ENCODE peak calls at places on chromosomes 11 and 22, in four cellular contexts. One of them, this sample, is unnamed.

GRCh38 chr11:87137711-87138110 is 100.0 kb downstream of the TMEM135 start:
- DNase-seq in renal cortical epithelial cell: no peak
- DNase-seq in NCI-H460: no peak
- DNase-seq in C1 segment of cervical spinal cord: no peak
- DNase-seq in this sample: no peak

GRCh38 chr11:15852179-15852578 is 504.2 kb downstream of the SOX6 start:
- DNase-seq in renal cortical epithelial cell: peak
- DNase-seq in NCI-H460: peak
- DNase-seq in C1 segment of cervical spinal cord: no peak
- DNase-seq in this sample: peak

GRCh38 chr22:24137595-24137994 is 43.7 kb upstream of the SUSD2 start:
- DNase-seq in NCI-H460: no peak
- DNase-seq in renal cortical epithelial cell: peak
- DNase-seq in C1 segment of cervical spinal cord: no peak
- DNase-seq in this sample: no peak

GRCh38 chr11:16346975-16347374 is 9.4 kb downstream of the SOX6 start:
- DNase-seq in C1 segment of cervical spinal cord: no peak
- DNase-seq in NCI-H460: no peak
- DNase-seq in renal cortical epithelial cell: peak
- DNase-seq in this sample: no peak

GRCh38 chr22:30235687-30236170 is 10.8 kb downstream of the LIF start:
- DNase-seq in C1 segment of cervical spinal cord: no peak
- DNase-seq in NCI-H460: no peak
- DNase-seq in renal cortical epithelial cell: peak
- DNase-seq in this sample: no peak

GRCh38 chr22:20607157-20607907 is 99.9 kb downstream of the MED15 start:
- DNase-seq in NCI-H460: no peak
- DNase-seq in renal cortical epithelial cell: no peak
- DNase-seq in C1 segment of cervical spinal cord: no peak
- DNase-seq in this sample: peak

GRCh38 chr11:94873910-94874575 is 99.3 kb downstream of the CWC15 start:
- DNase-seq in renal cortical epithelial cell: no peak
- DNase-seq in NCI-H460: no peak
- DNase-seq in C1 segment of cervical spinal cord: no peak
- DNase-seq in this sample: no peak

GRCh38 chr11:117328414-117329010 is 858 bp downstream of the CEP164 start:
- DNase-seq in C1 segment of cervical spinal cord: no peak
- DNase-seq in NCI-H460: no peak
- DNase-seq in renal cortical epithelial cell: peak
- DNase-seq in this sample: no peak

GRCh38 chr11:32435511-32435946 is at the start of gene WT1:
- DNase-seq in renal cortical epithelial cell: peak
- DNase-seq in NCI-H460: no peak
- DNase-seq in C1 segment of cervical spinal cord: no peak
- DNase-seq in this sample: peak

GRCh38 chr11:12001152-12001551 is 7.3 kb downstream of the DKK3 start:
- DNase-seq in renal cortical epithelial cell: no peak
- DNase-seq in C1 segment of cervical spinal cord: no peak
- DNase-seq in NCI-H460: no peak
- DNase-seq in this sample: no peak

GRCh38 chr11:64118871-64119495 is 46.9 kb downstream of the MACROD1 start:
- DNase-seq in renal cortical epithelial cell: no peak
- DNase-seq in NCI-H460: no peak
- DNase-seq in C1 segment of cervical spinal cord: no peak
- DNase-seq in this sample: no peak

GRCh38 chr11:110971110-110971509 is 258.9 kb upstream of the ARHGAP20 start:
- DNase-seq in C1 segment of cervical spinal cord: no peak
- DNase-seq in NCI-H460: no peak
- DNase-seq in renal cortical epithelial cell: peak
- DNase-seq in this sample: no peak

GRCh38 chr11:75334402-75334891 is 17.0 kb downstream of the ARRB1 start:
- DNase-seq in C1 segment of cervical spinal cord: no peak
- DNase-seq in NCI-H460: no peak
- DNase-seq in renal cortical epithelial cell: no peak
- DNase-seq in this sample: no peak

GRCh38 chr11:115885446-115885978 is 381.3 kb upstream of the CADM1 start:
- DNase-seq in NCI-H460: no peak
- DNase-seq in renal cortical epithelial cell: no peak
- DNase-seq in C1 segment of cervical spinal cord: no peak
- DNase-seq in this sample: no peak

This sample was measured in glutamatergic neuron.